ENCODE peak calls at places on chromosomes 2 and 18, in nine cellular contexts. J, V, I, S, H, X, D, M and K are unnamed samples.

GRCh38 chr18:77049938-77050337 is 82.6 kb downstream of the MBP start:
- DNase-seq in S (no peak), X (no peak), M (no peak), I (peak; percentile 83), J (no peak), H (no peak), V (no peak), D (no peak), K (peak; percentile 89)

GRCh38 chr18:1663879-1664705 is 759.4 kb downstream of the ADCYAP1 start:
- DNase-seq in D (peak; percentile 45), V (peak; percentile 61), X (peak; percentile 1), J (peak; percentile 40), I (peak; percentile 46), S (peak; percentile 85), M (no peak), H (no peak), K (no peak)

GRCh38 chr18:25866331-25866730 is 224.1 kb downstream of the SS18 start:
- DNase-seq in J (no peak), V (no peak), H (no peak), I (no peak), M (no peak), S (no peak), X (no peak), D (no peak), K (no peak)

GRCh38 chr2:190181066-190181681 is 118.6 kb upstream of the MSTN start:
- DNase-seq in X (no peak), S (no peak), I (peak; percentile 38), D (no peak), M (no peak), V (no peak), J (no peak), H (no peak), K (peak; percentile 13)

GRCh38 chr2:69169990-69170389 is 157.0 kb downstream of the ANTXR1 start:
- DNase-seq in S (no peak), J (no peak), I (no peak), H (no peak), V (no peak), D (no peak), M (no peak), X (peak; percentile 85), K (no peak)

GRCh38 chr18:7830468-7830867 is 263.4 kb downstream of the PTPRM start:
- DNase-seq in V (no peak), X (no peak), J (peak; percentile 50), H (no peak), D (no peak), I (peak; percentile 50), M (no peak), S (no peak), K (peak; percentile 68)

GRCh38 chr2:204175552-204176271 is 239.1 kb downstream of the ICOS start:
- DNase-seq in S (no peak), H (no peak), J (no peak), X (no peak), I (peak; percentile 34), D (no peak), M (no peak), V (no peak), K (peak; percentile 49)

GRCh38 chr18:3892141-3892540 is 442.2 kb downstream of the TGIF1 start:
- DNase-seq in S (no peak), V (no peak), D (no peak), X (no peak), J (no peak), H (no peak), M (no peak), I (no peak), K (no peak)

GRCh38 chr18:34339155-34339554 is 114.4 kb upstream of the NOL4 start:
- DNase-seq in M (no peak), X (no peak), V (no peak), J (no peak), D (no peak), S (no peak), I (no peak), H (no peak), K (no peak)

DNA sequence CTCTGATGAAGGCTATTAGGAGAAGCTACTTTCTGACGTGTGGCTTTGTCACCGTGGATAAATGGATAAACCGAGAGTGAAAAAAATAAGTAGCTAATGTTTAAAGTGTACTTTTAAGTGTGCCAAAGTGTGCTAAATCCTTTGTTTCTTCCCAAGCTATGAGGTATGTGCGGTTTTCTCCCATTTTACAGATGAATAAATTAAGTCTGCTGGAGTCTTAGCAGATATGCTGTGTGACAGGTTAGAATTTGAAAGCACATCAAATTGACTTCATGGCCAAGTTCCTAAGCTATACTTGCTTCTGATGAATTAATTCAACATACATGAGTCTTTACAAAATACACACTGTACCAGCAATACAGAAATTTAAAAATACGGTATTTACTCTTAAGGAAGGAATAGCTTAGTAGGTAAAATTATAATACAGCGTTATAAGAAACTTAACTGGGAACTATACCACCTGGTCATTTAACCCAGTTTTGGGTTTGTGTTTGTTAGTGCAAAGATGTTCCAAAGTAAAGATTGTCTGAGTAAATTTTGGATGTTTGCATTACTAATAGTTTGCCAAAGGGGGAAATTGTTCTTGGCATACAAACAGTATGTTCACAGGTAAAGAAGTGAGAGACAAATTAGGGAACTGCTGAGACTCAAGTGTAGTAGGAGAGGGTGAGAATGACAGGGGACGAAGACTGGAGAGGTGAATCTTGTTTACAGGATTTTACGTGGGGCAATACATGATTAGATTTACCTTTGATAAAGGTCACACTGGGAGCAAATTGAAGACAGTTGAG is 1.4 kb downstream of the AGPS start:
- DNase-seq in I (no peak), S (no peak), D (no peak), J (no peak), V (no peak), H (no peak), M (no peak), X (no peak), K (no peak)
- TF ChIP-seq CTCF in I (no peak), S (no peak), D (no peak), J (no peak), V (no peak), H (no peak), M (no peak), X (no peak), K (no peak)

DNA sequence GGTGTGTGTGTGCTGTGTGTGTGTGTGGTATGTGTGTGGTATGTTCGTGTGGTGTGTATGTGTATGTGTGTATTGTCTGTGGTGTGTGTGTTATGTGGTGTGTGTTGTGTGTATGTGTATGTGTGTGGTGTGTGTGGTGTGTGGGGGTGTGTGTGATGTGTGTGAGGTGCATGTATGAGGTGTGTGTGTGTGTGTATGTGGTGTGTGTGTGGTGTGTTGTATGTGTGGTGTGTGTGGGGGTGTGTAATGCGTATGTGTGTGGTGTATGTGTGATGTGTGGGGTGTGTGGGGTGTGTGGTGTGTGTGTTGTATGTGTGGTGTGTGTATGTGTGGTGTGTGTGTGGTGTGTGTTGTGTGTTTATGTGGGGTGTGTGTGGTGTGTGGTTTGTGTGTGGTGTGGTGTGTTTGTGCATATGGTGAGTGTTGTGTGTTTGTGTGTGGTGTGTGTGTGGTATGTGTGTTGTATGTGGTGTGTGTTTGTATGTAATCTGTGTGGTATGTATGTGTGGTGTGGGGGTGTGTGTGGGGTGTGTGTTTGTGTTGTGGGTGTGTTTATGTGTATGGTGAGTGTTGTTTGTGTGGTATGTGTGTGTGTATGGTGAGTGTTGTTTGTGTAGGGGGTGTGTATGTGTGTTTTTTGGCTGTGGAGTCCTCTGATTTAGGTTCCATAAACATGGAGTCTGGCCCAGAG is 116.1 kb downstream of the ALPK2 start:
- DNase-seq in V (no peak), J (no peak), I (no peak), D (no peak), X (no peak), M (no peak), H (no peak), S (no peak), K (no peak)
- H3K4me3 ChIP-seq in V (no peak overlapping the region), J (no peak overlapping the region), I (no peak overlapping the region), D (no peak overlapping the region), X (no peak overlapping the region), M (no peak overlapping the region), H (no peak overlapping the region), S (no peak overlapping the region), K (no peak overlapping the region)

DNA sequence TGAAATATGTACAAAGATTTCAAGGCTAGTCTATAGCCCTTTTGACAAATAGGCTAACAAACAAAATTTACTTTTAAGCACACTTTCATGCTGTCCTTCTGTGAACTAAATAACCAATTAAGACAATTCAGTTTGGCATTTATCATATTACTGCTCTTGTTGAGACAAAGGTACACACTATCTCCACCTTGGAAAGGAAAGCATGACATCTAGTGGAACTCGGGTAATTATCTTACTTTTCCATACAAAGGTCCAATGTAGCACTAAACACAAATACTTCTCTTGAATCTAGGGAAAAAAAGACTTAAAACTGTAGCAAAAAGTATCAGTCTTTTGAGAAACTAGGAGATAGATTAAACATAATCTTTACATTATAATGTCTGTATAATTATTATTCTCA is 125.0 kb upstream of the CD226 start:
- DNase-seq in V (no peak), X (peak; percentile 37), H (no peak), D (peak; percentile 68), M (no peak), I (peak; percentile 15), J (no peak), S (no peak), K (peak; percentile 52)
- TF ChIP-seq CTCF in V (peak; percentile 35), X (no peak), H (no peak), D (peak; percentile 47), M (no peak), I (peak; percentile 26), J (no peak), S (peak; percentile 26), K (no peak)

GRCh38 chr2:238865015-238865719 is 17.3 kb downstream of the TWIST2 start:
- DNase-seq in X (no peak), V (no peak), D (no peak), S (peak; percentile 55), J (no peak), I (no peak), H (no peak), M (no peak), K (no peak)
- H3K4me3 ChIP-seq in X (no peak overlapping the region), V (no peak overlapping the region), D (no peak overlapping the region), S (no peak overlapping the region), J (no peak overlapping the region), I (no peak overlapping the region), H (no peak overlapping the region), M (no peak overlapping the region), K (no peak overlapping the region)